ENCODE peak calls at places on chromosomes 13 and 19, in five cellular contexts. V is heart left ventricle, S is A549, J is body of pancreas, Z is adrenal gland. B is an unnamed sample.

GRCh38 chr13:66837246-66837645 is 392.9 kb downstream of the PCDH9 start:
- DNase-seq in S (no peak), J (no peak), Z (no peak), V (no peak), B (no peak)

GRCh38 chr19:41638624-41639023 is 11.8 kb upstream of the CEACAM4 start:
- DNase-seq in V (no peak), J (no peak), S (no peak), Z (no peak), B (no peak)

GRCh38 chr13:40648040-40648439 is 18.4 kb downstream of the FOXO1 start:
- DNase-seq in V (no peak), J (no peak), S (no peak), Z (no peak), B (no peak)

GRCh38 chr13:43787998-43788397 is 1.2 kb upstream of the ENOX1 start:
- DNase-seq in V (no peak), Z (no peak), S (peak), J (no peak), B (no peak)

GRCh38 chr19:58395220-58395978 is at the start of gene RNF225:
- DNase-seq in V (no peak), S (peak), Z (no peak), J (no peak), B (peak)

GRCh38 chr19:33311326-33311682 is 9.0 kb upstream of the CEBPA start:
- DNase-seq in V (no peak), S (no peak), Z (no peak), J (peak), B (no peak)

GRCh38 chr19:14383898-14384669 is 2.8 kb downstream of the ADGRE5 start:
- DNase-seq in S (no peak), V (peak), J (no peak), Z (peak), B (no peak)

GRCh38 chr13:23921451-23921888 is 24.2 kb upstream of the C1QTNF9B start:
- DNase-seq in S (peak), Z (no peak), V (no peak), J (no peak), B (no peak)

GRCh38 chr13:35814573-35814972 is 316.6 kb downstream of the DCLK1 start:
- DNase-seq in S (no peak), Z (no peak), J (no peak), V (no peak), B (no peak)

GRCh38 chr19:8505680-8506401 is 3.4 kb upstream of the PRAM1 start:
- DNase-seq in Z (peak), S (peak), V (peak), J (peak), B (peak)

GRCh38 chr19:19911150-19911549 is 10.4 kb downstream of the ZNF93 start:
- DNase-seq in S (no peak), Z (no peak), J (no peak), V (no peak), B (no peak)

GRCh38 chr13:32501058-32501457 is 37.5 kb downstream of the N4BP2L2 start:
- DNase-seq in V (no peak), J (no peak), S (no peak), Z (no peak), B (no peak)
- TF ChIP-seq CTCF in V (no peak), J (no peak), S (no peak), Z (no peak), B (no peak)

GRCh38 chr19:38564981-38565685 is 52.6 kb downstream of the MAP4K1 start:
- DNase-seq in S (peak), Z (no peak), V (no peak), J (no peak), B (peak)
- H3K4me3 ChIP-seq in S (peak), Z (no peak), V (no peak), J (no peak), B (no peak)

DNA sequence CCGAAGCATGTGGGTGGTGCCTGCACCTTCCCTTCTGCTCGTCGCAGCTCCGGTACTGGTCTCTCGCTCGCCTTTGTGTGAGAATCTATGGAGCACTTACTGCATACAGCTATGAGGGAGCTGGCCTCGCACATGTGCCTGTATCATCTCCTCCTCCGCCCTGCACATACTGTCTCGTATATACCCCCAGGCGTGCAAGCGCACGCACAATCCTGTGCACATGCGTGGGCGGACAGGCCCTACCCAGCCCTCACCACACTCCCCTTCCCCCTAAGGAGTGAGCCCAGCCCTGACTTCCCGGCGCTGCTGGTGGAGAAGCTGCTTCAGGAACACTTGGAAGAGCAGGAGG is 8.7 kb downstream of the PIK3R2 start:
- DNase-seq in J (no peak), Z (no peak), V (no peak), S (no peak), B (no peak)
- TF ChIP-seq POLR2A in J (no peak), Z (no peak), V (no peak), S (no peak), B (no peak)

GRCh38 chr19:38362076-38362945 is 12.1 kb upstream of the PSMD8 start:
- DNase-seq in V (peak), S (peak), Z (peak), J (peak), B (peak)

GRCh38 chr19:38360839-38361631 is 13.3 kb upstream of the PSMD8 start:
- DNase-seq in S (no peak), J (no peak), V (no peak), Z (no peak), B (no peak)

GRCh38 chr19:38360351-38360750 is 14.0 kb upstream of the PSMD8 start:
- DNase-seq in S (no peak), J (no peak), V (no peak), Z (no peak), B (no peak)

GRCh38 chr19:38359242-38360021 is 14.9 kb upstream of the PSMD8 start:
- DNase-seq in J (no peak), V (no peak), S (no peak), Z (no peak), B (no peak)

DNA sequence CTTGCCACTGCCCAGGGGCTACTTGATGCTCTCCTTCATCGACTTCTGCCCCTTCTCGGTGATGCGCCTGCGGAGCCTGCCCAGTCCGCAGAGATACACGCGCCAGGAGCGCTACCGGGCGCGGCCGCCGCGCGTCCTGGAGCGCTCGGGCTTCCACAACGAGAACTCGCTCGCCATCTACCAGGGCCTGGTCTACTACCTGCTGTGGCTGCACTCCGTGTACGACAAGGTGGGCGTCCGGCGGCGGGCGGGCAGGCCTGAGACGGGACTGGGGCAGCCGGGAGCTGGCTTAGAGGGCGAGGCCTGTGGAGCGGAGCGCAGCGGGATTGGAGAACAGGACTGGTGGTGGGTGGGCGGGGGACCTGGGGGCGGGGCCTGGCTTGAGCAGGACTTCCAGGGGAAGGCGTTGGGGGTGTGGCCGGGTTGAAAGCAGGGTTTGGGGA is 12.7 kb upstream of the PSMD8 start:
- DNase-seq in S (peak), V (peak), Z (peak), J (peak), B (peak)
- TF ChIP-seq CTCF in S (no peak), V (no peak), Z (peak), J (peak), B (peak)

DNA sequence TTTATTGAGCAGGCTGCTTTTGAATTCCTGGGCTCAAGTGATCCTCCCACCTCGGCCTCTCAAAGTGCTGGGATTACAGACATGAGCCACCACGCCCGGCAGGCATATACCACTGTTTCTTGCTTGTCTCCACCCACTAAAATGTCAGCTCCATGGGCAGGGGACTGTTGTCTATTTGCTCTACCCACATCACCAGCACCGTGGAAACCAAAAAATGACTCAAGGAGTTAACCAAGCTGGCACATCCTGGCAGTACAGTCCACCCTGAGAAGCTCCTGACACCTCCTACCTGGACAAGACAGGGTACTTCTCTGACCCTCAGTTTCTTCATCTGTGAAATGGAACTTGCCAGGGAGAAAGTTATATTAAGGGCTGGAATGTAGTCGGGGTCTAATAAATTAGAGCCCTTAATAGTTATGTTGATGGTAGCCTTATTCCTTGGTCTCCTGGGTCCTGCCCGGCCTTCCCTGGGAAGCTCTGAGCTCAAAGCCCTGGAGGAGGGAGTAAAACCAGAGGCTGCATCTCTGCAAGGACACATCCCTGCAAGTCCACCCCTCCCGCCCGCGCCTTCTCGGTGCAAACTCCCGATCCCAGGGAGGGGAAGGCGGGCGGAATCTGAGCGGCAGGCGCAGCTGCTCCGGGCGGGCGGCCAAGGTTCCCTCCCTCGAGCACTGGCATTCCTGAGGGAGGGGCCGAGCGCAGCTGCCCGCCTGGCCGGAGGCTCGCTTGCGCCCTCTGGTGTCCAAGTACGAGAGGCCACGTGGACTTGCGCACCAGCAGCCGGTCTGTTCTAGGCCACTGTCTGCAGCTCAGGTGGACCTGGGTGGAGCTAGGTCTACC is 14.1 kb downstream of the RDH8 start:
- DNase-seq in V (peak), J (peak), S (peak), Z (peak), B (peak)
- H3K4me3 ChIP-seq in V (no peak), J (no peak), S (peak), Z (no peak), B (no peak)

GRCh38 chr19:23817519-23817918 is 58.8 kb upstream of the ZNF681 start:
- DNase-seq in Z (peak), S (peak), V (no peak), J (peak), B (peak)
- TF ChIP-seq POLR2A in Z (no peak), S (no peak), V (no peak), J (no peak), B (no peak)

GRCh38 chr19:30999726-31000125 is 349.5 kb downstream of the TSHZ3 start:
- DNase-seq in Z (no peak), J (no peak), V (no peak), S (no peak), B (no peak)

GRCh38 chr19:30997222-30997621 is 352.0 kb downstream of the TSHZ3 start:
- DNase-seq in S (no peak), J (no peak), Z (no peak), V (no peak), B (no peak)

GRCh38 chr19:31000913-31001312 is 348.3 kb downstream of the TSHZ3 start:
- DNase-seq in V (no peak), J (no peak), S (no peak), Z (no peak), B (no peak)

DNA sequence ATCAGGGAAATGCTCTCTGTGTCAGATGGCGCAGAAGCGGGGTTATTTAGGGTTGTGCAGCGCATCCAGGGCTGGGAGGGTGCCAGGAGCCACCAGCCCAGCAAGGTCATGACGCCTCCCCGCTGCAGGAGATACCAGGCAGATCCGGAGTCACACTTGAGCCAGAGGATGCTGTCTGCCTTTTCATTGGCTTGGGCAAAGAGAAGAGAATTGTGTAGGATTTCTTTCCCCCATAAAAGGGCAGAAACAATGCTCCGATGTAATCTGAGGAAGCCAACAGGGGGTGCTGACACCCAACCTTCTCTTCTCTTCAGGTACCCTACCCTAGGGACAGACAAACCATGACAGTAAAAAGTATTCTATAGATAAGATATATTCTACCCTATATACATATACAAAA is 346.4 kb downstream of the TSHZ3 start:
- DNase-seq in S (no peak), V (no peak), Z (no peak), J (no peak), B (no peak)
- TF ChIP-seq CTCF in S (no peak), V (no peak), Z (no peak), J (no peak), B (peak)

GRCh38 chr19:6720369-6721112 is at the start of gene C3:
- DNase-seq in V (peak), Z (peak), J (peak), S (peak), B (peak)
- H3K4me3 ChIP-seq in V (peak), Z (peak), J (peak), S (peak), B (no peak)

GRCh38 chr13:33846306-33847062 is 28.5 kb downstream of the RFC3 start:
- DNase-seq in J (no peak), S (no peak), V (no peak), Z (no peak), B (no peak)
- TF ChIP-seq POLR2A in J (no peak), S (no peak), V (no peak), Z (no peak), B (no peak)

DNA sequence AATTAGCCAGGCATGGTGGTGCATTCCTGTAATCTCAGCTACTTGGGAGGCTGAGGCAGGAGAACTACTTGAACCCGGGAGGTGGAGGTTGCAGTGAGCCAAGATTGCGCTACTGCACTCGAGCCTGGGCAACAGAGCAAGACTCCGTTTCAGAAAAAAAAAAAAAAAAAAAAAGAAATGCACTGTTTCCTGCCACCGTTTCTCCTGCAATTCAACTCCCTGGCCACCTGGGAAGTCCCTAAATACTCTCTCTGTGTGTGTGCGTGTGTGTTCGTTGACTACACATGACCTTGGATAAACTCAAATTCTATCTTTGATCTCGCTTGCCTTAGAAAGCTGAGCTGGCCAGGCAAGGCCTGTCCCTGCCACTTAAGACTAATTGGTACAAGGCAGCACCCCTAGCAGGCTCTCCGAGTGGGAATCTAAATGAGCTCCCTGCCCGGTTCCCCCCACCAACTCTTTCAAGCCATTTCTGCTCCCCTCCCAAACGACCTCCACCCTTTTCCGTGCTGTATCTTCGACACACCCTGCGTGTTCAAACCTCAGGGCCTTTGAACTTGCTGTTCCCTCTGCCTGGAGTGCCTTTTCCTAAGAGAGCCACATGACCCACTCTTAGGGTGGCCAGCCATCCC is 5.2 kb upstream of the BCAT2 start:
- DNase-seq in J (peak), V (peak), S (peak), Z (peak), B (peak)
- TF ChIP-seq CTCF in J (peak), V (no peak), S (no peak), Z (peak), B (no peak)

B was measured in thyroid gland.